ENCODE peak calls at places on chromosomes 13 and 19, in five cellular contexts. One of them, this sample, is unnamed. For H3K36me3, the result is how much of the 10 kb centered on the place peaks cover.

GRCh38 chr19:29978139-29978538 is 36.1 kb downstream of the URI1 start:
- DNase-seq in OCI-LY7: no peak
- DNase-seq in psoas muscle: no peak
- DNase-seq in BE2C: no peak
- DNase-seq in A673: no peak
- DNase-seq in this sample: no peak

GRCh38 chr19:30551271-30551670 is 179.1 kb downstream of the ZNF536 start:
- DNase-seq in OCI-LY7: no peak
- DNase-seq in psoas muscle: no peak
- DNase-seq in BE2C: no peak
- DNase-seq in A673: no peak
- DNase-seq in this sample: no peak

GRCh38 chr13:29479716-29480492 is 115.6 kb downstream of the SLC7A1 start:
- DNase-seq in OCI-LY7: no peak
- DNase-seq in psoas muscle: no peak
- DNase-seq in BE2C: no peak
- DNase-seq in A673: no peak
- DNase-seq in this sample: no peak

GRCh38 chr19:44112802-44113137 is 429 bp upstream of the ZNF225 start:
- DNase-seq in OCI-LY7: peak
- DNase-seq in psoas muscle: no peak
- DNase-seq in BE2C: no peak
- DNase-seq in A673: no peak
- DNase-seq in this sample: no peak

GRCh38 chr13:44710576-44710975 is 134.4 kb upstream of the TSC22D1 start:
- DNase-seq in OCI-LY7: no peak
- DNase-seq in psoas muscle: no peak
- DNase-seq in BE2C: no peak
- DNase-seq in A673: peak
- DNase-seq in this sample: no peak

GRCh38 chr13:111114362-111115050 is 604 bp upstream of the ARHGEF7 start:
- DNase-seq in OCI-LY7: no peak
- DNase-seq in psoas muscle: peak
- DNase-seq in BE2C: no peak
- DNase-seq in A673: no peak
- DNase-seq in this sample: no peak

GRCh38 chr13:35768551-35768950 is 292.1 kb upstream of the MAB21L1 start:
- DNase-seq in OCI-LY7: no peak
- DNase-seq in psoas muscle: no peak
- DNase-seq in BE2C: no peak
- DNase-seq in A673: no peak
- DNase-seq in this sample: no peak

GRCh38 chr19:4376245-4376990 is 23.9 kb downstream of the SH3GL1 start:
- DNase-seq in OCI-LY7: no peak
- DNase-seq in psoas muscle: peak
- DNase-seq in BE2C: no peak
- DNase-seq in A673: no peak
- DNase-seq in this sample: no peak

GRCh38 chr19:4197228-4197624 is 14.7 kb downstream of the ANKRD24 start:
- DNase-seq in OCI-LY7: no peak
- DNase-seq in psoas muscle: no peak
- DNase-seq in BE2C: no peak
- DNase-seq in A673: no peak
- DNase-seq in this sample: no peak

GRCh38 chr13:78636493-78636892 is 22.5 kb downstream of the OBI1 start:
- DNase-seq in OCI-LY7: peak
- DNase-seq in psoas muscle: no peak
- DNase-seq in BE2C: no peak
- DNase-seq in A673: no peak
- DNase-seq in this sample: no peak

GRCh38 chr13:72696590-72696989 is 30.8 kb downstream of the MZT1 start:
- DNase-seq in OCI-LY7: no peak
- DNase-seq in psoas muscle: no peak
- DNase-seq in BE2C: no peak
- DNase-seq in A673: peak
- DNase-seq in this sample: no peak

GRCh38 chr13:108361769-108362168 is 92.3 kb downstream of the TNFSF13B start:
- DNase-seq in OCI-LY7: no peak
- DNase-seq in psoas muscle: no peak
- DNase-seq in BE2C: no peak
- DNase-seq in A673: no peak
- DNase-seq in this sample: no peak

DNA sequence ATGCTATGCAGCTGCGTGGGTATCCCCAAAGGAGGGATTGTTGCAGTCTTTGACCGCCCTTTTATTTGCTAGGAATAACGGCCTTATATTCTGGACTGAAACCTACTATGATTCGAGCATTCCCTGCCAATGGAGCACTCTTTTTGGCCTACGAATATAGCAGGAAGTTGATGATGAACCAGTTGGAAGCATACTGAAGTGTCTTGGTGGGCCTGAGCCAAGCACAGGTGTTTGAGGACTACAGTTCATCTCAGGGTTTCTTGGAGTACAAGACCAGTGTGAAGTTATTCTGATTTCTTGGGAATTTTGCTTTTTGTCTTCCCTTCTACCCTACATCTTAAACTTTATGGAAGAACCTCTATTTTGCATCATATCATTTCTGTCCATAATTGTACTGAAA is 20.1 kb downstream of the SLC25A15 start:
- DNase-seq in OCI-LY7: no peak
- DNase-seq in psoas muscle: no peak
- DNase-seq in BE2C: no peak
- DNase-seq in A673: no peak
- DNase-seq in this sample: no peak
- H3K36me3 ChIP-seq in OCI-LY7: half or more
- H3K36me3 ChIP-seq in psoas muscle: half or more
- H3K36me3 ChIP-seq in BE2C: under half
- H3K36me3 ChIP-seq in A673: under half
- H3K36me3 ChIP-seq in this sample: under half

GRCh38 chr19:19406878-19407639 is 1.6 kb downstream of the GATAD2A start:
- DNase-seq in OCI-LY7: peak
- DNase-seq in psoas muscle: no peak
- DNase-seq in BE2C: peak
- DNase-seq in A673: peak
- DNase-seq in this sample: no peak
- H3K36me3 ChIP-seq in OCI-LY7: under half
- H3K36me3 ChIP-seq in psoas muscle: under half
- H3K36me3 ChIP-seq in BE2C: under half
- H3K36me3 ChIP-seq in A673: under half
- H3K36me3 ChIP-seq in this sample: under half

GRCh38 chr19:49925486-49925885 is 3.5 kb upstream of the ATF5 start:
- DNase-seq in OCI-LY7: no peak
- DNase-seq in psoas muscle: no peak
- DNase-seq in BE2C: no peak
- DNase-seq in A673: no peak
- DNase-seq in this sample: no peak
- H3K36me3 ChIP-seq in OCI-LY7: half or more
- H3K36me3 ChIP-seq in psoas muscle: half or more
- H3K36me3 ChIP-seq in BE2C: half or more
- H3K36me3 ChIP-seq in A673: half or more
- H3K36me3 ChIP-seq in this sample: half or more

DNA sequence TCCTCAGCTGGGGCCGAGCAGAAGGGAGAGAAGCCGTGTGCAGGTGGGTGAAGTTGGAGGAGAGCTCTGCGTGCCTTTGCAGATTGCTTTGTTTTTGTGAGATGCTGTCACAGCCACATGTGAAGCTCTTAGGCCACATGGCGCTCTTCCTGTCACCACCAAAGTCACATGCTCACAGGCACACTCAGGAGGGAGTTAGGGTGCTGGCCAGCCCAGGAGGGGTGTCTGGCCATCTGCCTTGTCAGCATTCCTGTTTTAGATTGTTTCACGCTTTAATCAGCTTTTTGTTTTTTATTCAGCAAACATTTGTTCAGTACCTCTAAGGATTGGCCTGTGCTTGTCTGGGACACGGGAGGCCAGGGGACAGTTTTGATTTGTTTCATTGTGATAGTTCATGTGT is 21.9 kb downstream of the GPATCH1 start:
- DNase-seq in OCI-LY7: no peak
- DNase-seq in psoas muscle: no peak
- DNase-seq in BE2C: no peak
- DNase-seq in A673: no peak
- DNase-seq in this sample: no peak
- H3K36me3 ChIP-seq in OCI-LY7: half or more
- H3K36me3 ChIP-seq in psoas muscle: half or more
- H3K36me3 ChIP-seq in BE2C: under half
- H3K36me3 ChIP-seq in A673: under half
- H3K36me3 ChIP-seq in this sample: under half